ENCODE peak calls at places on chromosomes 5 and 9, in eight cellular contexts. B, M, Q, L, V, C, U and I are unnamed samples.
A peak's percentile ranks its signal among the peaks of the same experiment; 100 is the strongest.

GRCh38 chr5:132090107-132090506 is 16.5 kb downstream of the CSF2 start:
- DNase-seq in V (no peak), Q (peak; percentile 88), M (no peak), L (peak; percentile 96), U (no peak), B (peak; percentile 50), C (peak; percentile 91), I (no peak)

GRCh38 chr5:76292923-76293322 is 110.2 kb upstream of the IQGAP2 start:
- DNase-seq in Q (no peak), U (no peak), L (no peak), C (no peak), V (no peak), B (no peak), M (no peak), I (no peak)

GRCh38 chr9:125524522-125524921 is 182.5 kb downstream of the MAPKAP1 start:
- DNase-seq in C (no peak), Q (peak; percentile 78), B (no peak), V (no peak), L (peak; percentile 34), U (no peak), M (no peak), I (no peak)

GRCh38 chr9:137579259-137579604 is 507 bp upstream of the DPH7 start:
- DNase-seq in L (no peak), U (no peak), C (no peak), Q (no peak), M (no peak), V (no peak), B (no peak), I (no peak)

GRCh38 chr5:98904786-98905185 is 24.0 kb downstream of the CHD1 start:
- DNase-seq in U (no peak), M (no peak), Q (peak; percentile 79), V (no peak), B (peak; percentile 46), L (peak; percentile 69), C (peak; percentile 45), I (no peak)

GRCh38 chr9:114110180-114110579 is 11.1 kb upstream of the KIF12 start:
- DNase-seq in U (no peak), Q (peak; percentile 88), V (no peak), L (peak; percentile 73), B (no peak), C (peak; percentile 72), M (no peak), I (no peak)

GRCh38 chr9:124861342-124862229 is at the start of the genes ARPC5L and RPL35:
- DNase-seq in B (peak; percentile 93), V (peak; percentile 92), M (peak; percentile 95), C (peak; percentile 100), L (peak; percentile 89), U (peak; percentile 94), Q (peak; percentile 86), I (peak; percentile 95)

GRCh38 chr9:117448066-117448465 is 33.2 kb upstream of the ASTN2 start:
- DNase-seq in C (no peak), M (no peak), B (no peak), V (no peak), U (no peak), L (no peak), Q (no peak), I (no peak)

GRCh38 chr5:138647261-138647788 is 72.1 kb upstream of the HSPA9 start:
- DNase-seq in V (no peak), L (no peak), U (no peak), M (no peak), B (no peak), C (no peak), Q (peak; percentile 17), I (no peak)

GRCh38 chr5:180026320-180026719 is 45.2 kb downstream of the RNF130 start:
- DNase-seq in Q (peak; percentile 66), L (peak; percentile 84), C (peak; percentile 51), U (peak; percentile 35), V (no peak), B (peak; percentile 16), M (no peak), I (no peak)

GRCh38 chr5:69265931-69266330 is 31.2 kb downstream of the CDK7 start:
- DNase-seq in V (no peak), Q (no peak), M (no peak), C (no peak), U (no peak), B (peak; percentile 11), L (no peak), I (no peak)

GRCh38 chr9:128349772-128350171 is 9.4 kb downstream of the SLC27A4 start:
- DNase-seq in V (no peak), B (no peak), C (no peak), L (no peak), M (no peak), U (no peak), Q (no peak), I (no peak)

GRCh38 chr9:98989036-98990000 is 45.6 kb downstream of the COL15A1 start:
- DNase-seq in Q (peak; percentile 100), U (peak; percentile 89), L (peak; percentile 99), M (no peak), B (no peak), C (peak; percentile 51), V (no peak), I (no peak)

GRCh38 chr5:17477553-17478265 is 20.3 kb upstream of the TAF11L2 start:
- DNase-seq in M (no peak), C (no peak), U (no peak), V (no peak), B (no peak), L (no peak), Q (no peak), I (peak; percentile 83)

GRCh38 chr9:121336705-121337104 is 33.3 kb downstream of the STOM start:
- DNase-seq in L (no peak), M (no peak), U (no peak), V (no peak), C (no peak), B (no peak), Q (no peak), I (no peak)

GRCh38 chr5:106174903-106175302 is 1495.8 kb downstream of the EFNA5 start:
- DNase-seq in U (no peak), L (no peak), Q (no peak), C (peak; percentile 1), V (no peak), B (no peak), M (no peak), I (no peak)

GRCh38 chr5:124755565-124755964 is 9.1 kb upstream of the ZNF608 start:
- DNase-seq in C (peak; percentile 80), M (no peak), U (no peak), V (no peak), L (no peak), Q (peak; percentile 46), B (no peak), I (peak; percentile 63)

GRCh38 chr9:95435074-95435728 is 81.6 kb downstream of the PTCH1 start:
- DNase-seq in Q (no peak), M (no peak), U (no peak), V (no peak), L (no peak), C (no peak), B (no peak), I (no peak)

GRCh38 chr9:108049026-108049591 is 559.5 kb upstream of the KLF4 start:
- DNase-seq in M (no peak), V (no peak), L (peak; percentile 95), C (peak; percentile 91), B (peak; percentile 26), U (no peak), Q (peak; percentile 95), I (no peak)

GRCh38 chr5:140344683-140345423 is 1.6 kb downstream of the HBEGF start:
- DNase-seq in C (peak; percentile 98), M (no peak), V (no peak), U (no peak), L (peak; percentile 88), Q (peak; percentile 45), B (peak; percentile 50), I (no peak)

GRCh38 chr5:117204404-117204803 is 629.8 kb upstream of the SEMA6A start:
- DNase-seq in V (no peak), C (no peak), U (no peak), B (no peak), L (no peak), M (no peak), Q (no peak), I (peak; percentile 41)

GRCh38 chr9:29750062-29750461 is 2176.8 kb upstream of the C9orf72 start:
- DNase-seq in C (peak; percentile 8), U (no peak), M (no peak), Q (no peak), B (no peak), V (no peak), L (peak; percentile 72), I (no peak)

GRCh38 chr9:2242778-2243395 is 227.7 kb downstream of the SMARCA2 start:
- DNase-seq in V (no peak), C (no peak), U (no peak), M (no peak), B (peak; percentile 40), L (no peak), Q (peak; percentile 13), I (no peak)

GRCh38 chr5:15615859-15616258 is 115.9 kb downstream of the FBXL7 start:
- DNase-seq in M (no peak), B (no peak), C (no peak), U (no peak), Q (peak; percentile 65), V (no peak), L (no peak), I (no peak)

GRCh38 chr5:155631116-155631515 is 617.6 kb downstream of the KIF4B start:
- DNase-seq in B (no peak), M (no peak), Q (peak; percentile 3), V (no peak), L (peak; percentile 74), C (peak; percentile 31), U (no peak), I (peak; percentile 59)

GRCh38 chr5:81513982-81514381 is 120.0 kb upstream of the ACOT12 start:
- DNase-seq in Q (peak; percentile 18), L (peak; percentile 1), M (no peak), U (no peak), C (peak; percentile 37), B (no peak), V (no peak), I (no peak)

GRCh38 chr9:85292261-85292660 is 449.5 kb downstream of the AGTPBP1 start:
- DNase-seq in L (no peak), C (no peak), V (no peak), Q (no peak), B (no peak), M (no peak), U (no peak), I (no peak)

GRCh38 chr5:38414348-38414747 is 142.1 kb downstream of the LIFR start:
- DNase-seq in C (no peak), V (no peak), B (no peak), M (no peak), U (no peak), Q (peak; percentile 91), L (peak; percentile 14), I (no peak)